ENCODE peak calls at places on chromosomes 11 and 22, in four cellular contexts. One of them, this sample, is unnamed.

GRCh38 chr11:94017446-94017845 is 3.7 kb upstream of the HEPHL1 start:
- DNase-seq in K562: no peak
- DNase-seq in H1: no peak
- DNase-seq in HepG2: no peak
- DNase-seq in this sample: no peak

GRCh38 chr11:32072872-32073661 is 17.8 kb upstream of the RCN1 start:
- DNase-seq in K562: no peak
- DNase-seq in H1: no peak
- DNase-seq in HepG2: no peak
- DNase-seq in this sample: no peak

GRCh38 chr11:95095858-95096587 is 6.4 kb downstream of the ENDOD1 start:
- DNase-seq in K562: no peak
- DNase-seq in H1: no peak
- DNase-seq in HepG2: no peak
- DNase-seq in this sample: no peak

GRCh38 chr11:69486773-69487266 is 5.4 kb downstream of the LINC01488 start:
- DNase-seq in K562: no peak
- DNase-seq in H1: no peak
- DNase-seq in HepG2: no peak
- DNase-seq in this sample: no peak

GRCh38 chr11:50278756-50279155 is 246.1 kb downstream of the OR4C45 start:
- DNase-seq in K562: no peak
- DNase-seq in H1: no peak
- DNase-seq in HepG2: no peak
- DNase-seq in this sample: no peak

GRCh38 chr11:108432783-108433182 is 34.5 kb downstream of the C11orf65 start:
- DNase-seq in K562: no peak
- DNase-seq in H1: no peak
- DNase-seq in HepG2: no peak
- DNase-seq in this sample: no peak

GRCh38 chr11:3644817-3645235 is at the start of gene ART1:
- DNase-seq in K562: peak
- DNase-seq in H1: no peak
- DNase-seq in HepG2: no peak
- DNase-seq in this sample: peak

GRCh38 chr11:117281159-117281558 is 10.0 kb upstream of the BACE1-AS start:
- DNase-seq in K562: no peak
- DNase-seq in H1: no peak
- DNase-seq in HepG2: no peak
- DNase-seq in this sample: no peak

GRCh38 chr11:62398011-62398994 is 20.5 kb upstream of the SCGB1A1 start:
- DNase-seq in K562: peak
- DNase-seq in H1: no peak
- DNase-seq in HepG2: peak
- DNase-seq in this sample: peak

GRCh38 chr11:82732348-82732733 is 1.3 kb downstream of the FAM181B start:
- DNase-seq in K562: no peak
- DNase-seq in H1: no peak
- DNase-seq in HepG2: no peak
- DNase-seq in this sample: no peak

GRCh38 chr11:70128435-70128906 is 50.4 kb downstream of the ANO1 start:
- DNase-seq in K562: no peak
- DNase-seq in H1: peak
- DNase-seq in HepG2: peak
- DNase-seq in this sample: peak

DNA sequence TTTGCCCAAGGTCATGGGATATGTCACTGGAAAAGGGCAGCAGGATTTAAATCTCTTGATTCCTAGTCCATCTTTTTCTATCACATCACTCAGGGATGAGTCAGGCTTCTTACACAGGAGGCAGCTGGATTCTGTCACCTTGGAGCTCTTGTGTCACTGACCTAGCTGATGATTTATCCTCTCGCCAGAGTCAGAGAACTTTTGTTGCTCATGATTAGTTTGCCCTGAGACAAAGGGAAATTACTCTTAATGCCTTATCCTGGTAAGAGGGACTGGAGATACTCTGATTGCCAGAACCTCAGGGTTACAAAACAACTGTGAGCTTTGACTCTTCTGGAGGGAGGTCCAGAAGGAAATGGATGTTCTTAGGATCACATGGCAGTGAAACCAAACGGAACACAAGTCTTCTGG is 10.1 kb downstream of the COA4 start:
- DNase-seq in K562: no peak
- DNase-seq in H1: no peak
- DNase-seq in HepG2: peak
- DNase-seq in this sample: peak
- TF ChIP-seq JUN in K562: no peak
- TF ChIP-seq JUN in H1: no peak
- TF ChIP-seq JUN in HepG2: no peak
- TF ChIP-seq JUN in this sample: no peak

GRCh38 chr11:44030276-44030932 is 17.4 kb upstream of the ACCSL start:
- DNase-seq in K562: no peak
- DNase-seq in H1: no peak
- DNase-seq in HepG2: no peak
- DNase-seq in this sample: no peak
- TF ChIP-seq CEBPB in K562: no peak
- TF ChIP-seq CEBPB in H1: no peak
- TF ChIP-seq CEBPB in HepG2: no peak
- TF ChIP-seq CEBPB in this sample: no peak

GRCh38 chr22:37843746-37844089 is 416 bp downstream of the ANKRD54 start:
- DNase-seq in K562: peak
- DNase-seq in H1: no peak
- DNase-seq in HepG2: no peak
- DNase-seq in this sample: no peak
- TF ChIP-seq JUN in K562: no peak
- TF ChIP-seq JUN in H1: no peak
- TF ChIP-seq JUN in HepG2: no peak
- TF ChIP-seq JUN in this sample: no peak

DNA sequence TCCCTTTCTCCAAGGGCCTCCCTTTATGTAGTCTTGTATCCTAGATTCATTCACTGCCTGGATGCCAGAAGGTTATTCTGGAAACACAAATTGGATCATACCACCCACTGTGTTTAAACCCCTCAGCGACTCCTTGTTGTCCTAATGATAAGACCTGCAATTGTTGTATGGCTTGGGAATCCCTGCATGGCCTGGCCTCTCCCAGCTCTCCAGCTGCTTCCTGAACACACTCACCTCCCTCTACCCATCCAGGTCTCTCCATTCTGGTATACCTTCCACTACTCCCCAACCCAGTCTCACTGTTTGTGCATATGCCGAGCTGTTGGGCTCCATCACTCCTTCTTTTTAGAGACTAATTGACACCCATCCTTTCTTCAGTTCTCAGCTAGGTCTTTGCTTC is 124.3 kb upstream of the ALX4 start:
- DNase-seq in K562: no peak
- DNase-seq in H1: no peak
- DNase-seq in HepG2: no peak
- DNase-seq in this sample: no peak
- TF ChIP-seq CEBPB in K562: no peak
- TF ChIP-seq CEBPB in H1: no peak
- TF ChIP-seq CEBPB in HepG2: no peak
- TF ChIP-seq CEBPB in this sample: no peak

GRCh38 chr11:86365566-86365965 is 9.1 kb upstream of the CCDC81 start:
- DNase-seq in K562: no peak
- DNase-seq in H1: no peak
- DNase-seq in HepG2: no peak
- DNase-seq in this sample: no peak

GRCh38 chr11:86355256-86355655 is 19.4 kb upstream of the CCDC81 start:
- DNase-seq in K562: no peak
- DNase-seq in H1: no peak
- DNase-seq in HepG2: no peak
- DNase-seq in this sample: no peak

GRCh38 chr11:86358720-86359119 is 16.0 kb upstream of the CCDC81 start:
- DNase-seq in K562: no peak
- DNase-seq in H1: no peak
- DNase-seq in HepG2: no peak
- DNase-seq in this sample: no peak

GRCh38 chr11:86363424-86363823 is 11.3 kb upstream of the CCDC81 start:
- DNase-seq in K562: no peak
- DNase-seq in H1: no peak
- DNase-seq in HepG2: no peak
- DNase-seq in this sample: no peak

DNA sequence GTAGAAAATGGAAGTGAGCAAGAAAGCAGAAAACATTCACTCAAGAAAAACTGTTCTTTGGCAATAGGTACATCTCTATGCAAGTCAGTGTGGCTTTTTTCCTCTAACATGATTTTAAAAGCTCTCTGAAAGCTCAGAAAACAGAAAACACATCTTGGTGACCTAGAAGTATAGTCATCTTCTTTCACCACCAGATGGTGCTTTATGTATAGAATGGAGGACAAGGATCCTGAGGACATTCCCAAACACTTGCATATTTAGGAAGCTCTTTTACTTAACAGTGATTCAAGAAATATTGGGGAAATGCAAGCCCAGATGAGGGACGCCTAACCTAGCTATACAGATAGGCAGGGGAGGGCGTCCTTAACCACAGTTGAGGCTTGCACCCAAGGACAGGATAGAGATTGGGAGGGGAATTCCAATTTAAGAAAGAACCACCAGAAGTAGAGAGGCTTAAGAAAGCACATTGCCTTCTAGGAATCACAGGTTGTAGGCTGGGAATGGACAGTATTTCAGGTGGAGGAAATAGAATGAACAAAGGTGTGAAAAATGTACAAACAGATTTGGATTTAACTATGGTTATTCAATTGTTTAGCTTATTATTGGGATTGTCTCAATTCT is 13.8 kb upstream of the CCDC81 start:
- DNase-seq in K562: no peak
- DNase-seq in H1: no peak
- DNase-seq in HepG2: peak
- DNase-seq in this sample: peak
- TF ChIP-seq JUN in K562: no peak
- TF ChIP-seq JUN in H1: no peak
- TF ChIP-seq JUN in HepG2: no peak
- TF ChIP-seq JUN in this sample: no peak

DNA sequence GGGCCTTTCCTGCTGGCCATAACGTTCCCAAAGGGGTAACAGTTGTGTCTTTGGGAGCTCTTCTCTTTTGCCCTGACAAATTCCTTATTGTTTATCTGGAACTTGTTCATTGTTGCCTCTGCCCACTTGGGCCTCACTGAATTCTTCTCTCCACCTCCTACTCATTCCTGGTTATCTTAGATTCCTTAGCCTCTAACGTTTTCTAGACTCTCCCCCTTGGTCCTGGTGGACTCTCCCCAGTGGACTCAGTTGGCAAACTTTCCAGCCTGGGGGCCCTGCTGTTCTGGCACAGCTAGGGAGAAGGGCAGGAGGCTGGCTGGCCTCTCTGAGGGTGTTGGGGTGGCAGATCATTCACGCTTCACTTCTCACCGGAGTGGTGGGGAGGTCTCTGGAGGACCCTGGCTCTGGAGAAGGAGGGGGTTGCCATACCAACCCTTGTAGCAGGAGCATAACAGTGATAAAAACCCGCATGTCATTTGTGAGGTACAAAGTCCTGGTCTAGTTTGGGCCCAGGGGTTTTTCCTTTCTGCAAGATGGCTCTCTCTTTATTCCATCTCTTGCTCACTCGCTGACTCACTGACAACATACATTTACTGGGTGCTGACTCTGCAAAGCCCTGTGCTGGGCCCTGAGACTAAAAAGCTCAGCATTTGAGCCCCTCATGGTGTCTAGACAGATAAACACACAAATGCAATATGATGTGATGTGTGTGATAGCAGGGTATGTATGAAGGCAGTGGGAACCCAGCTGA is 39.8 kb downstream of the YWHAH start:
- DNase-seq in K562: no peak
- DNase-seq in H1: no peak
- DNase-seq in HepG2: no peak
- DNase-seq in this sample: no peak
- TF ChIP-seq CEBPB in K562: no peak
- TF ChIP-seq CEBPB in H1: no peak
- TF ChIP-seq CEBPB in HepG2: no peak
- TF ChIP-seq CEBPB in this sample: no peak

DNA sequence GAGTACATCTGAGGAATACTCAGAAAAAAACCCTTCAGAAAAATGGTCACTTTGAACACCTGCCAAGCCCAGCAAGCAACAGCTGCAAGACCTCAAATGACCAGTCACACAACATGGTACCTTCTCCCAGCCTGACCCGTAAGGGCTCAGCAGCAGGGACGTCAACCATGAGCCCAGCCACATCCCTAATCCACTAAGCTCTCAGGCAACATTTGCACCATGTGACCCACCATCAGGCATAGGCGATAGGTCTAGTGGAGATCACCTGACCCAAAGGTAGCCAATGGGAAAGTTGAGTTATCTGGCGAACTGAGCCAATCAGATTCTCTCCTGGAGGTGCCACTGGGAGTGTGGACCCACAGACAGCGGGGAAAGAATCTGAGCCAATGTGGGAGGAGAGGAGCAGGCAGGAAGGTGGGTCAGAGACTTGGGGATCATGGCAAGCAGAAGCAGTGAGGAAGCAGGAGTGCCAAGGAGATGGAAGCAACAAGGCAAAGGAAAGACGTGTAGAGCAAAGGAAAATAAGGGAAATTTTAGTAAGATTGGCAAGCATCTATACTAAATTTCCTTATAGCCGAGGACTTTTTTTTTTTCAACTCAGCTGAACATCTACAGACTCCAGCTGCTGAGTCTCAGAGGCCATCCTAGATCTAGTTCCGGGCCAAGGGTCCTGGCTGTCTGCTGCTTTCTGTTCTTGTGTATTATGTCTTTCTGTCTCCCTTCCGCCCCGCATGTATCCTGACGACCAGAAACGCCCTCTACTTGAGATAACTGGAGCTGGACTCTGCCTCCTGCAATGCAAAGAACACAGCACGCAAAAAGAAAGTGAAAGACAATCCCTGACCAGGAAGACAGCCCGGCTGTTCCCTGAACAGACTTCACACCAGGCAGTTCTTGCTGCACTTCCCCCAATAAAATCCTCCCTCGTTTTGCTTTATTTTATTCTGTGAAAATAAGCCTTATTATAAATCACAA is 11.0 kb upstream of the PLAAT2 start:
- DNase-seq in K562: peak
- DNase-seq in H1: no peak
- DNase-seq in HepG2: peak
- DNase-seq in this sample: peak
- TF ChIP-seq JUN in K562: no peak
- TF ChIP-seq JUN in H1: no peak
- TF ChIP-seq JUN in HepG2: no peak
- TF ChIP-seq JUN in this sample: no peak

GRCh38 chr22:24553597-24554315 is 1.2 kb downstream of the GUCD1 start:
- DNase-seq in K562: no peak
- DNase-seq in H1: no peak
- DNase-seq in HepG2: peak
- DNase-seq in this sample: no peak

GRCh38 chr22:24555160-24555495 is 190 bp upstream of the GUCD1 start:
- DNase-seq in K562: peak
- DNase-seq in H1: peak
- DNase-seq in HepG2: peak
- DNase-seq in this sample: peak

GRCh38 chr22:24555496-24556253 is at the start of gene SNRPD3:
- DNase-seq in K562: peak
- DNase-seq in H1: peak
- DNase-seq in HepG2: peak
- DNase-seq in this sample: peak

GRCh38 chr22:24550902-24551229 is 4.1 kb downstream of the GUCD1 start:
- DNase-seq in K562: no peak
- DNase-seq in H1: no peak
- DNase-seq in HepG2: no peak
- DNase-seq in this sample: no peak

GRCh38 chr22:24554316-24555159 is at the start of gene GUCD1:
- DNase-seq in K562: no peak
- DNase-seq in H1: no peak
- DNase-seq in HepG2: no peak
- DNase-seq in this sample: no peak
- TF ChIP-seq CEBPB in K562: no peak
- TF ChIP-seq CEBPB in H1: no peak
- TF ChIP-seq CEBPB in HepG2: no peak
- TF ChIP-seq CEBPB in this sample: no peak